ENCODE peak calls at places on chromosomes 11 and 22, in nine cellular contexts. L is H1, T is K562, D is stomach, J is sigmoid colon, K is tibial nerve, P is upper lobe of left lung, X is A549, C is suprapubic skin. F is an unnamed sample.

GRCh38 chr11:35619030-35619753 is 932 bp downstream of the FJX1 start:
- DNase-seq in K (no peak), T (peak), D (no peak), P (no peak), C (no peak), X (peak), J (peak), L (peak), F (peak)

GRCh38 chr11:3873712-3874349 is 18.4 kb downstream of the STIM1 start:
- DNase-seq in T (no peak), X (no peak), D (no peak), C (no peak), J (no peak), K (no peak), L (no peak), P (no peak), F (no peak)

GRCh38 chr22:37465721-37466120 is 20.5 kb downstream of the MFNG start:
- DNase-seq in L (no peak), P (no peak), K (no peak), D (no peak), T (no peak), X (no peak), J (no peak), C (no peak), F (no peak)

GRCh38 chr11:90235536-90235935 is 12.7 kb upstream of the CHORDC1 start:
- DNase-seq in T (no peak), D (no peak), P (no peak), J (no peak), X (no peak), K (no peak), C (no peak), L (no peak), F (no peak)

GRCh38 chr11:58905716-58906547 is 33.4 kb upstream of the GLYATL1 start:
- DNase-seq in D (peak), L (peak), P (no peak), C (no peak), J (no peak), T (peak), X (peak), K (peak), F (peak)

GRCh38 chr11:66142370-66143263 is 72.5 kb downstream of the PACS1 start:
- DNase-seq in X (peak), J (no peak), T (no peak), C (no peak), P (no peak), L (no peak), D (no peak), K (no peak), F (no peak)

GRCh38 chr22:28829358-28830181 is 29.2 kb upstream of the XBP1 start:
- DNase-seq in J (peak), D (peak), C (peak), X (peak), K (peak), P (peak), T (peak), L (peak), F (peak)

GRCh38 chr11:57480409-57481137 is 20.2 kb downstream of the RTN4RL2 start:
- DNase-seq in X (peak), C (no peak), K (peak), T (peak), P (peak), L (peak), J (no peak), D (peak), F (peak)

GRCh38 chr11:10303558-10304363 is 1.1 kb upstream of the ADM start:
- DNase-seq in K (no peak), L (peak), P (peak), T (no peak), J (no peak), D (peak), X (peak), C (no peak), F (peak)

GRCh38 chr11:19680824-19681368 is 31.7 kb upstream of the NAV2 start:
- DNase-seq in D (no peak), J (no peak), C (no peak), T (no peak), K (no peak), X (no peak), P (no peak), L (no peak), F (no peak)

DNA sequence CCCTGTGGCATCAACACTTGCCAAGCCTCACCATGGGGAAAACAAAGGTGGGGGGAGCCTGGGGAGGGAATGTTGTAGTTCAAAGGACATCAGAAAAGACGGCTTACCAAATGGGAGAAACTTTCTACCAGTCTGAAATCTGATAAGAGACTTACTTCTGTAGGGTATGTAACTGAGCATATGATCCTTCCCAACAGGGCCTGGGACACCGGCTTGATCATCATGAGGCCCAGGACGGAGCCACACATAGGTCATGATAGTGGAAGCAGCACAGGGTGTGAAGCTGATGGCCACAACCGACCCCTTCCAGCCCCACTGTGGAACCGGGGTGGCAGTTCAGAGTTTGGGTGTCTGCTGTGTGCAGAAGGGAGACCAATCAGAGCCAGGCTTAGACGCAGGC is 51.1 kb downstream of the MICAL3 start:
- DNase-seq in L (no peak), P (no peak), K (no peak), T (no peak), J (no peak), D (no peak), X (no peak), C (no peak), F (no peak)
- H3K27ac ChIP-seq in L (no peak), P (no peak), K (no peak), T (no peak), J (no peak), D (no peak), X (peak), C (no peak), F (no peak)

GRCh38 chr11:125901872-125902271 is 1.1 kb downstream of the PUS3 start:
- DNase-seq in K (no peak), X (no peak), J (no peak), L (no peak), C (no peak), P (no peak), D (no peak), T (no peak), F (no peak)
- H3K4me3 ChIP-seq in K (no peak), X (no peak), J (no peak), L (no peak), C (peak), P (no peak), D (peak), T (peak), F (peak)

DNA sequence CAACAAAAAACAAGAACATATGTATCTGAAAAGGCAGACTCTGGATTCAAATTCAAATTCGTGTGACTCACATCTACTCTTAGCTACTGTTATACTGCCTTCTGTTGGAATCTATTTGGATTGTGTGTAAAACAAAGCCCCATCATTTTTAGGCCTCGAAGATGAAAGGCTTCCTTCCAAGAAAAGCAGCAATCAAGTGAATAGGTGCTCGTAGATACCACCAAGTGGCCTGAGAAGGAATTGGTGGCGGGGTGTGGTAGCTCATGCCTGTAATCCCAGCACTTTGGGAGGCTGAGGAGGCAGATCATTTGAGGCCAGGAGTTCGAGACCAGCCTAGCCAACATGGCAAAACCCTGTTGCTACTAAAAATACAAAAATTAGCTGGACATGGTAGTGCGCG is 4.2 kb downstream of the GRAMD1B start:
- DNase-seq in X (peak), K (no peak), J (no peak), P (no peak), C (peak), L (no peak), D (no peak), T (peak), F (peak)
- TF ChIP-seq EP300 in X (no peak), K (no peak), J (no peak), P (no peak), C (no peak), L (no peak), D (no peak), T (no peak), F (no peak)

GRCh38 chr22:25038771-25039170 is 86.3 kb downstream of the KIAA1671 start:
- DNase-seq in J (no peak), T (no peak), D (no peak), L (no peak), K (no peak), X (no peak), P (no peak), C (no peak), F (no peak)

GRCh38 chr22:25038239-25038638 is 85.7 kb downstream of the KIAA1671 start:
- DNase-seq in D (no peak), X (no peak), L (no peak), C (no peak), K (no peak), J (no peak), P (no peak), T (no peak), F (no peak)

GRCh38 chr22:25039754-25040153 is 87.2 kb downstream of the KIAA1671 start:
- DNase-seq in P (no peak), T (no peak), J (no peak), K (no peak), C (no peak), X (no peak), L (no peak), D (no peak), F (no peak)

GRCh38 chr22:25035715-25036114 is 83.2 kb downstream of the KIAA1671 start:
- DNase-seq in T (no peak), X (no peak), P (no peak), J (no peak), K (no peak), L (no peak), D (no peak), C (no peak), F (no peak)

DNA sequence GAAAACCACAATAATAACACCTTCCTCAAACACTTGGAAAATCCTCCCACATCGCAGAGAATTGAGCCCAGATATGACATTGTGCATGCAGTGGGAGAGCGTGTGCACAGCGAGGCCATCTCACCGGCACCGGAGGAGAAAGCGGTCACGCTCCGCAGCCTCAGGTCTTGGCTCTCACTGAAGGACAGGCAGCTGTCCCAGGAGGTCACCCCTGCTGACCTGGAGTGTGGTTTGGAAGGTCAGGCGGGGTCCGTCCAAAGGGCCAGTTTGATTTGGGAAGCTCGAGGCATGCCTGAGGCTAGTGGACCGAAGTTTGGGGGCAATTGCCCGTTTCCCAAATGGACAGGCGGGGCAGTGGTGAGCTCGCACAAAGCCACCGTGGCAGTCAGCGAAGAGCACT is 86.7 kb downstream of the KIAA1671 start:
- DNase-seq in C (no peak), L (no peak), K (no peak), X (no peak), D (no peak), T (no peak), P (no peak), J (no peak), F (no peak)
- H3K27ac ChIP-seq in C (no peak), L (no peak), K (no peak), X (no peak), D (no peak), T (no peak), P (no peak), J (no peak), F (no peak)

GRCh38 chr11:369336-370018 is at the start of gene B4GALNT4:
- DNase-seq in L (no peak), D (no peak), K (no peak), C (no peak), T (peak), X (no peak), P (no peak), J (no peak), F (no peak)
- H3K4me3 ChIP-seq in L (peak), D (peak), K (peak), C (peak), T (peak), X (peak), P (peak), J (peak), F (no peak)